ENCODE peak calls at places on chromosomes 12 and 14, in eight cellular contexts. K is heart left ventricle; U is stimulated activated CD8-positive, alpha-beta memory T cell treated with anti-CD3 and anti-CD28 coated beads, Interleukin-15, amount 100 ng/mL, for 24 hours; G is fibroblast of the conjunctiva; D is aorta; N is stimulated activated CD4-positive, alpha-beta T cell treated with anti-CD3 and anti-CD28 coated beads, Interleukin-1b, Interleukin-23, amount 100 ng/mL, for 4 hours; A is HT1080; B is foreskin fibroblast. P is an unnamed sample.
A peak's percentile ranks its signal among the peaks of the same experiment; 100 is the strongest.

GRCh38 chr12:62044450-62044849 is 215.8 kb upstream of the USP15 start:
- DNase-seq in K (no peak), U (no peak), D (no peak), B (no peak), G (no peak), A (no peak), N (no peak), P (no peak)

GRCh38 chr12:46884362-46884761 is 58.6 kb upstream of the SLC38A4 start:
- DNase-seq in D (no peak), A (no peak), N (no peak), B (no peak), U (no peak), G (no peak), K (no peak), P (no peak)

GRCh38 chr12:58148405-58148804 is 207.0 kb downstream of the ATP23 start:
- DNase-seq in D (no peak), K (no peak), G (peak; percentile 62), U (no peak), A (peak; percentile 39), N (no peak), B (peak; percentile 36), P (no peak)

GRCh38 chr14:74652541-74652940 is 40.5 kb upstream of the LTBP2 start:
- DNase-seq in A (no peak), K (no peak), N (no peak), B (peak; percentile 46), U (no peak), D (no peak), G (no peak), P (peak; percentile 62)

GRCh38 chr12:13229504-13229903 is 33.0 kb downstream of the EMP1 start:
- DNase-seq in B (no peak), N (no peak), D (no peak), G (no peak), K (no peak), U (no peak), A (no peak), P (no peak)

GRCh38 chr12:45833401-45833800 is 103.9 kb downstream of the ARID2 start:
- DNase-seq in U (no peak), G (no peak), D (no peak), B (no peak), A (no peak), N (no peak), K (no peak), P (no peak)

GRCh38 chr12:76878045-76878898 is 547 bp downstream of the CSRP2 start:
- DNase-seq in B (peak; percentile 33), G (no peak), N (no peak), D (peak; percentile 77), U (no peak), K (no peak), A (no peak), P (peak; percentile 71)

GRCh38 chr12:21265932-21266331 is 68.8 kb downstream of the SLCO1A2 start:
- DNase-seq in B (no peak), U (no peak), A (no peak), N (no peak), K (no peak), G (no peak), D (no peak), P (no peak)

GRCh38 chr12:19547258-19547657 is 108.0 kb downstream of the AEBP2 start:
- DNase-seq in A (no peak), N (no peak), K (no peak), D (no peak), U (no peak), B (peak; percentile 54), G (no peak), P (no peak)

GRCh38 chr12:126084480-126084879 is 1019.2 kb downstream of the AACS start:
- DNase-seq in G (no peak), B (no peak), D (no peak), A (peak; percentile 74), U (no peak), K (no peak), N (no peak), P (no peak)

GRCh38 chr12:107967170-107967569 is 161.9 kb upstream of the WSCD2 start:
- DNase-seq in B (no peak), K (no peak), D (no peak), A (peak; percentile 56), N (no peak), U (no peak), G (no peak), P (no peak)

GRCh38 chr14:79924583-79924982 is 286.7 kb downstream of the DIO2 start:
- DNase-seq in N (no peak), G (no peak), A (no peak), U (no peak), B (no peak), D (no peak), K (no peak), P (no peak)

GRCh38 chr14:50230601-50231474 is 540 bp downstream of the SOS2 start:
- DNase-seq in N (peak; percentile 1), U (peak; percentile 6), A (peak; percentile 55), B (peak; percentile 66), K (peak; percentile 64), G (peak; percentile 43), D (peak; percentile 84), P (peak; percentile 47)

GRCh38 chr12:40946612-40947194 is 241.4 kb upstream of the PDZRN4 start:
- DNase-seq in U (no peak), A (no peak), G (peak; percentile 18), D (no peak), N (no peak), K (no peak), B (peak; percentile 50), P (no peak)

GRCh38 chr12:6276247-6276887 is 34.1 kb upstream of the PLEKHG6 start:
- DNase-seq in N (no peak), D (no peak), B (no peak), G (no peak), A (no peak), U (no peak), K (no peak), P (no peak)

GRCh38 chr12:69330475-69331473 is 17.4 kb upstream of the LYZ start:
- DNase-seq in G (no peak), A (no peak), B (peak; percentile 41), U (peak; percentile 21), K (no peak), D (peak; percentile 75), N (peak; percentile 25), P (no peak)

GRCh38 chr12:67720383-67720856 is 71.9 kb downstream of the DYRK2 start:
- DNase-seq in K (peak; percentile 52), G (peak; percentile 29), D (no peak), A (peak; percentile 31), U (no peak), N (no peak), B (peak; percentile 83), P (no peak)

GRCh38 chr12:47838286-47838931 is 18.7 kb upstream of the HDAC7 start:
- DNase-seq in K (no peak), B (peak; percentile 77), U (no peak), D (no peak), A (no peak), G (no peak), N (no peak), P (peak; percentile 67)

GRCh38 chr14:80426686-80427085 is 215.4 kb upstream of the DIO2 start:
- DNase-seq in A (no peak), B (peak; percentile 62), N (no peak), U (no peak), K (no peak), D (no peak), G (no peak), P (no peak)